ENCODE peak calls at places on chromosomes 2 and 18, in four cellular contexts. One of them, this sample, is unnamed.

GRCh38 chr2:46257476-46257875 is 39.7 kb upstream of the EPAS1 start:
- DNase-seq in Calu3: no peak
- DNase-seq in BJ: peak; percentile 41
- DNase-seq in fibroblast of lung: peak; percentile 79
- DNase-seq in this sample: peak; percentile 80

GRCh38 chr2:20065885-20066602 is 14.6 kb upstream of the LAPTM4A start:
- DNase-seq in BJ: no peak
- DNase-seq in Calu3: peak; percentile 79
- DNase-seq in fibroblast of lung: peak; percentile 86
- DNase-seq in this sample: peak; percentile 64

GRCh38 chr2:30656079-30656478 is 151.2 kb downstream of the CAPN13 start:
- DNase-seq in Calu3: no peak
- DNase-seq in fibroblast of lung: peak; percentile 17
- DNase-seq in BJ: no peak
- DNase-seq in this sample: no peak

GRCh38 chr2:105852066-105852465 is 107.4 kb downstream of the NCK2 start:
- DNase-seq in fibroblast of lung: no peak
- DNase-seq in BJ: no peak
- DNase-seq in Calu3: no peak
- DNase-seq in this sample: no peak

GRCh38 chr18:63878343-63878742 is 9.2 kb upstream of the SERPINB2 start:
- DNase-seq in Calu3: no peak
- DNase-seq in BJ: no peak
- DNase-seq in fibroblast of lung: peak; percentile 82
- DNase-seq in this sample: peak; percentile 58

GRCh38 chr2:240596491-240596931 is 10.0 kb downstream of the CAPN10 start:
- DNase-seq in fibroblast of lung: no peak
- DNase-seq in Calu3: no peak
- DNase-seq in BJ: no peak
- DNase-seq in this sample: no peak

GRCh38 chr2:221444106-221444505 is 128.0 kb downstream of the EPHA4 start:
- DNase-seq in Calu3: peak; percentile 4
- DNase-seq in BJ: peak; percentile 41
- DNase-seq in fibroblast of lung: peak; percentile 66
- DNase-seq in this sample: peak; percentile 69

GRCh38 chr2:179195146-179195545 is 69.5 kb downstream of the SESTD1 start:
- DNase-seq in BJ: no peak
- DNase-seq in Calu3: no peak
- DNase-seq in fibroblast of lung: no peak
- DNase-seq in this sample: no peak

GRCh38 chr2:10242451-10242850 is 60.3 kb upstream of the HPCAL1 start:
- DNase-seq in Calu3: no peak
- DNase-seq in fibroblast of lung: no peak
- DNase-seq in BJ: no peak
- DNase-seq in this sample: no peak

GRCh38 chr18:3821524-3821923 is 371.6 kb downstream of the TGIF1 start:
- DNase-seq in BJ: no peak
- DNase-seq in fibroblast of lung: no peak
- DNase-seq in Calu3: no peak
- DNase-seq in this sample: no peak

GRCh38 chr2:164910091-164910899 is 45.0 kb downstream of the SLC38A11 start:
- DNase-seq in BJ: no peak
- DNase-seq in fibroblast of lung: peak; percentile 25
- DNase-seq in Calu3: peak; percentile 49
- DNase-seq in this sample: no peak

GRCh38 chr2:164917296-164917903 is 37.9 kb downstream of the SLC38A11 start:
- DNase-seq in BJ: no peak
- DNase-seq in fibroblast of lung: peak; percentile 35
- DNase-seq in Calu3: peak; percentile 62
- DNase-seq in this sample: no peak

GRCh38 chr2:164913011-164913410 is 42.3 kb downstream of the SLC38A11 start:
- DNase-seq in fibroblast of lung: no peak
- DNase-seq in Calu3: no peak
- DNase-seq in BJ: no peak
- DNase-seq in this sample: no peak

GRCh38 chr2:164911832-164912231 is 43.5 kb downstream of the SLC38A11 start:
- DNase-seq in Calu3: no peak
- DNase-seq in fibroblast of lung: no peak
- DNase-seq in BJ: no peak
- DNase-seq in this sample: no peak

GRCh38 chr2:164913640-164914346 is 41.5 kb downstream of the SLC38A11 start:
- DNase-seq in fibroblast of lung: peak; percentile 34
- DNase-seq in Calu3: peak; percentile 38
- DNase-seq in BJ: no peak
- DNase-seq in this sample: no peak
- TF ChIP-seq CTCF in fibroblast of lung: peak; percentile 17
- TF ChIP-seq CTCF in Calu3: peak; percentile 56
- TF ChIP-seq CTCF in BJ: peak; percentile 33
- TF ChIP-seq CTCF in this sample: peak; percentile 23

GRCh38 chr2:195697681-195698220 is 40.7 kb downstream of the SLC39A10 start:
- DNase-seq in fibroblast of lung: no peak
- DNase-seq in BJ: no peak
- DNase-seq in Calu3: no peak
- DNase-seq in this sample: no peak

GRCh38 chr2:195695002-195695631 is 38.1 kb downstream of the SLC39A10 start:
- DNase-seq in fibroblast of lung: no peak
- DNase-seq in BJ: no peak
- DNase-seq in Calu3: no peak
- DNase-seq in this sample: no peak

GRCh38 chr2:195700480-195700879 is 43.5 kb downstream of the SLC39A10 start:
- DNase-seq in BJ: no peak
- DNase-seq in fibroblast of lung: no peak
- DNase-seq in Calu3: no peak
- DNase-seq in this sample: no peak

GRCh38 chr2:195694553-195694952 is 37.5 kb downstream of the SLC39A10 start:
- DNase-seq in fibroblast of lung: no peak
- DNase-seq in Calu3: no peak
- DNase-seq in BJ: no peak
- DNase-seq in this sample: no peak

DNA sequence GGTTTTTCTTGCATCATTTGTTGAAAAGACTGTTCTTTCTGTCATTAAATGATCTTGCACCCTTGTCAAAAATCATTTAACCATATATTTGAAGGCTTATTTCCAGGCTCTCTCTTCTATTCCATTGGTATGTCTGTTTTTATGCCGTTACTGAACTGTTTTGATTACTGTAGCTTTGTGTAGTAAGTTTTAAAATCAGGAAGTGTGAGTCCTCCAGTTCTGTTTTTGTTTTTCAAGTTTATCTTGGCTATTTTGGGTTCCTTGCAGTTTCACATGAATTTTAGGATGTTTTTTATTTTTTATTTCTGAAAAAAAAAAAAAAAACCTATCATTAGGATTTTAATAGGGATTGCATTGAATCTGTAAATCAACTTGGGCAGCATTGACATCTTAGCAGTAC is 39.0 kb downstream of the SLC39A10 start:
- DNase-seq in fibroblast of lung: no peak
- DNase-seq in Calu3: no peak
- DNase-seq in BJ: no peak
- DNase-seq in this sample: no peak
- TF ChIP-seq CTCF in fibroblast of lung: no peak
- TF ChIP-seq CTCF in Calu3: no peak
- TF ChIP-seq CTCF in BJ: no peak
- TF ChIP-seq CTCF in this sample: no peak

GRCh38 chr18:62402342-62402948 is 77.3 kb downstream of the TNFRSF11A start:
- DNase-seq in Calu3: no peak
- DNase-seq in BJ: no peak
- DNase-seq in fibroblast of lung: no peak
- DNase-seq in this sample: no peak

GRCh38 chr18:62399306-62399705 is 74.2 kb downstream of the TNFRSF11A start:
- DNase-seq in Calu3: no peak
- DNase-seq in fibroblast of lung: no peak
- DNase-seq in BJ: no peak
- DNase-seq in this sample: no peak

GRCh38 chr18:62400916-62401315 is 75.8 kb downstream of the TNFRSF11A start:
- DNase-seq in BJ: no peak
- DNase-seq in fibroblast of lung: no peak
- DNase-seq in Calu3: no peak
- DNase-seq in this sample: no peak

GRCh38 chr18:62398291-62398690 is 73.2 kb downstream of the TNFRSF11A start:
- DNase-seq in BJ: no peak
- DNase-seq in Calu3: no peak
- DNase-seq in fibroblast of lung: no peak
- DNase-seq in this sample: no peak

DNA sequence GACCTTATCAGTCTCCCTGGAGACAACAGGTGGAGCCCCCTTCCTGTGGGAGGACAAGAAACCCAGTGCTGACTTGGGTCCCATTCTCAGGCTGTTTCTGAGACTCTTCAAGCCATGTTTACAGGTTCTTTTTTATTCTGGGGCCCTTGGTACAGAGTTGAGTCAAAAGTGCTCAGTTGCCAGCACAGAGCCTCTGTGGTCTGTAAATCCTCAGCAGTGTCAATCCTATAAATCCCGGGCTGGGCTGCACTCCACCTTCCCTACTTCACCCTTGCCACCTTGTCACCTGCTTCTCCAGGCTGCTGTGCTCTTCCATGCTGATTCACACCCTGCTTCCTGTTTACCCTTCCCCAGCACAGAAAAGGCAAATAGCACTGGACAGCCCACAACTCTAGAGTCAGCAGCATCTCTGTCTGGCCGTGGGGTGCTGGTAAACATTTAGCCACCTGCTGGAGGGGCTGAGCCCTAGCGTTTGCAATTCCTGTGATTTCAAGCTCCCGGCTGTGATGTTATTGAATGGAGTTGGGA is 74.7 kb downstream of the TNFRSF11A start:
- DNase-seq in fibroblast of lung: no peak
- DNase-seq in BJ: no peak
- DNase-seq in Calu3: peak; percentile 70
- DNase-seq in this sample: no peak
- TF ChIP-seq CTCF in fibroblast of lung: peak; percentile 12
- TF ChIP-seq CTCF in BJ: no peak
- TF ChIP-seq CTCF in Calu3: peak; percentile 52
- TF ChIP-seq CTCF in this sample: no peak

DNA sequence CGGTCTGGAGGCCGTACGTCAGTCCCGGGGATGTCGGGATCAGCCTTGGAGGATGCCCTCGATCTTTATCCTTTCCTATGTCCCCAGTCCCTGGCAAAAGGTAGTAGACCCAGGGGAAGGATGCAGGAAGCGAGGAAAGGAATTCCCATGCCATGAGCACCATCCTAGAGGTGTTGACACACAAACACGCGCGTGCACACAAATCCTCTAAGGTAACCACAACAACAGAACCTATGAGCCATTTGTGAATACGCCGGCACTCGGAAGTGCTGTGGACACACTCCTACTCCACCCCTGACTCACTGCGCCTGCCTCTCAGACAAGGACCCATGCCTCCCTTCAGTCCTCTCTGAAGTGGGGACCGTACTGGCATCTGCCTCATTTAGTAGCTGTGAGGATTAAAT is 11.3 kb upstream of the MLPH start:
- DNase-seq in BJ: no peak
- DNase-seq in fibroblast of lung: no peak
- DNase-seq in Calu3: peak; percentile 34
- DNase-seq in this sample: no peak
- TF ChIP-seq CTCF in BJ: no peak
- TF ChIP-seq CTCF in fibroblast of lung: no peak
- TF ChIP-seq CTCF in Calu3: no peak
- TF ChIP-seq CTCF in this sample: no peak